ENCODE peak calls at places on chromosomes 3 and 15, in seven cellular contexts. I is HFF-Myc; V is HS-27A; Y is KG1; D is stimulated activated CD4-positive, alpha-beta T cell treated with anti-CD3 and anti-CD28 coated beads, Interleukin-12 subunit alpha, Interleukin-12 subunit beta, amount 100 ng/mL, for 24 hours; G is astrocyte of the spinal cord; Z is naive thymus-derived CD8-positive, alpha-beta T cell. W is an unnamed sample.

GRCh38 chr3:80526153-80526552 is 758.4 kb upstream of the ROBO1 start:
- DNase-seq in I (no peak), V (no peak), Y (no peak), D (no peak), G (no peak), Z (no peak), W (no peak)

GRCh38 chr15:81829918-81830317 is 215.9 kb downstream of the MEX3B start:
- DNase-seq in I (no peak), V (no peak), Y (no peak), D (no peak), G (no peak), Z (no peak), W (no peak)

GRCh38 chr3:31064021-31064420 is 169.6 kb upstream of the GADL1 start:
- DNase-seq in I (no peak), V (no peak), Y (no peak), D (no peak), G (peak), Z (no peak), W (no peak)

GRCh38 chr3:18369561-18370185 is 55.5 kb downstream of the SATB1 start:
- DNase-seq in I (no peak), V (no peak), Y (no peak), D (no peak), G (no peak), Z (no peak), W (no peak)

GRCh38 chr15:98801234-98801561 is 152.9 kb downstream of the IGF1R start:
- DNase-seq in I (no peak), V (no peak), Y (no peak), D (no peak), G (no peak), Z (peak), W (no peak)

GRCh38 chr3:45596290-45596791 is 1.8 kb downstream of the LIMD1 start:
- DNase-seq in I (no peak), V (no peak), Y (no peak), D (no peak), G (no peak), Z (no peak), W (no peak)

GRCh38 chr3:40387001-40387894 is at the start of gene ENTPD3:
- DNase-seq in I (no peak), V (no peak), Y (no peak), D (peak), G (no peak), Z (peak), W (no peak)

GRCh38 chr3:134601539-134602439 is 49.0 kb downstream of the KY start:
- DNase-seq in I (no peak), V (no peak), Y (no peak), D (no peak), G (peak), Z (no peak), W (peak)

GRCh38 chr3:61829301-61830110 is 268.1 kb downstream of the PTPRG start:
- DNase-seq in I (no peak), V (no peak), Y (no peak), D (no peak), G (no peak), Z (no peak), W (no peak)

GRCh38 chr15:75639191-75639708 is 774 bp downstream of the IMP3 start:
- DNase-seq in I (no peak), V (no peak), Y (no peak), D (no peak), G (no peak), Z (no peak), W (no peak)

GRCh38 chr3:100650651-100651611 is 41.5 kb downstream of the ADGRG7 start:
- DNase-seq in I (no peak), V (peak), Y (peak), D (no peak), G (peak), Z (no peak), W (peak)

GRCh38 chr3:192038726-192039125 is 577.8 kb downstream of the PYDC2 start:
- DNase-seq in I (no peak), V (no peak), Y (no peak), D (no peak), G (peak), Z (no peak), W (no peak)